ENCODE peak calls at places on chromosomes 1 and 21, in five cellular contexts. V, Q, K, N and E are unnamed samples.

GRCh38 chr21:37958493-37958892 is 42.2 kb upstream of the KCNJ6 start:
- DNase-seq in Q (no peak), K (no peak), V (no peak), N (no peak), E (no peak)

GRCh38 chr1:117838911-117839310 is 90.5 kb downstream of the GDAP2 start:
- DNase-seq in N (peak; percentile 29), K (no peak), Q (no peak), V (no peak), E (no peak)

GRCh38 chr1:76023669-76024407 is 50.7 kb upstream of the ST6GALNAC3 start:
- DNase-seq in V (no peak), N (peak; percentile 47), K (no peak), Q (no peak), E (no peak)

GRCh38 chr21:42276526-42277154 is 38.6 kb downstream of the TFF3 start:
- DNase-seq in V (no peak), N (no peak), K (no peak), Q (no peak), E (no peak)

GRCh38 chr21:27528697-27529096 is 561.8 kb upstream of the ADAMTS5 start:
- DNase-seq in V (no peak), N (no peak), K (no peak), Q (no peak), E (no peak)

GRCh38 chr1:119549719-119550141 is 42.7 kb downstream of the HSD3B1 start:
- DNase-seq in V (no peak), K (peak; percentile 70), N (peak; percentile 81), Q (peak; percentile 89), E (peak; percentile 65)

GRCh38 chr1:210233216-210233494 is 559 bp downstream of the SERTAD4 start:
- DNase-seq in N (peak; percentile 19), V (peak; percentile 72), Q (peak; percentile 56), K (no peak), E (no peak)

GRCh38 chr1:20069932-20070331 is at the start of gene PLA2G5:
- DNase-seq in V (peak; percentile 86), Q (peak; percentile 26), N (no peak), K (no peak), E (no peak)

GRCh38 chr21:41164981-41165650 is 2.8 kb upstream of the BACE2 start:
- DNase-seq in K (no peak), Q (no peak), N (peak; percentile 95), V (no peak), E (no peak)

GRCh38 chr1:8330271-8331125 is 12.6 kb downstream of the SLC45A1 start:
- DNase-seq in V (no peak), Q (no peak), N (no peak), K (no peak), E (no peak)

GRCh38 chr1:8139941-8140340 is 113.8 kb upstream of the ERRFI1 start:
- DNase-seq in N (no peak), V (no peak), K (no peak), Q (no peak), E (no peak)

GRCh38 chr1:39754906-39755504 is 16.1 kb downstream of the OXCT2 start:
- DNase-seq in V (no peak), Q (no peak), N (no peak), K (no peak), E (no peak)

GRCh38 chr1:3021233-3021671 is at the start of gene ACTRT2:
- DNase-seq in Q (no peak), N (no peak), V (peak; percentile 20), K (no peak), E (no peak)

GRCh38 chr1:239558992-239559391 is 172.6 kb downstream of the CHRM3 start:
- DNase-seq in N (peak; percentile 56), Q (no peak), V (no peak), K (no peak), E (no peak)

GRCh38 chr1:38736399-38736798 is 123.2 kb downstream of the RRAGC start:
- DNase-seq in V (no peak), Q (no peak), N (no peak), K (no peak), E (no peak)

GRCh38 chr21:41580758-41581554 is 73.0 kb upstream of the TMPRSS2 start:
- DNase-seq in K (no peak), V (no peak), N (peak; percentile 96), Q (peak; percentile 28), E (no peak)

GRCh38 chr1:37472281-37472680 is 2.1 kb upstream of the ZC3H12A start:
- DNase-seq in V (no peak), N (no peak), Q (no peak), K (no peak), E (no peak)

GRCh38 chr1:172359531-172359991 is 60.9 kb upstream of the C1orf105 start:
- DNase-seq in V (no peak), N (peak; percentile 34), Q (no peak), K (no peak), E (no peak)

DNA sequence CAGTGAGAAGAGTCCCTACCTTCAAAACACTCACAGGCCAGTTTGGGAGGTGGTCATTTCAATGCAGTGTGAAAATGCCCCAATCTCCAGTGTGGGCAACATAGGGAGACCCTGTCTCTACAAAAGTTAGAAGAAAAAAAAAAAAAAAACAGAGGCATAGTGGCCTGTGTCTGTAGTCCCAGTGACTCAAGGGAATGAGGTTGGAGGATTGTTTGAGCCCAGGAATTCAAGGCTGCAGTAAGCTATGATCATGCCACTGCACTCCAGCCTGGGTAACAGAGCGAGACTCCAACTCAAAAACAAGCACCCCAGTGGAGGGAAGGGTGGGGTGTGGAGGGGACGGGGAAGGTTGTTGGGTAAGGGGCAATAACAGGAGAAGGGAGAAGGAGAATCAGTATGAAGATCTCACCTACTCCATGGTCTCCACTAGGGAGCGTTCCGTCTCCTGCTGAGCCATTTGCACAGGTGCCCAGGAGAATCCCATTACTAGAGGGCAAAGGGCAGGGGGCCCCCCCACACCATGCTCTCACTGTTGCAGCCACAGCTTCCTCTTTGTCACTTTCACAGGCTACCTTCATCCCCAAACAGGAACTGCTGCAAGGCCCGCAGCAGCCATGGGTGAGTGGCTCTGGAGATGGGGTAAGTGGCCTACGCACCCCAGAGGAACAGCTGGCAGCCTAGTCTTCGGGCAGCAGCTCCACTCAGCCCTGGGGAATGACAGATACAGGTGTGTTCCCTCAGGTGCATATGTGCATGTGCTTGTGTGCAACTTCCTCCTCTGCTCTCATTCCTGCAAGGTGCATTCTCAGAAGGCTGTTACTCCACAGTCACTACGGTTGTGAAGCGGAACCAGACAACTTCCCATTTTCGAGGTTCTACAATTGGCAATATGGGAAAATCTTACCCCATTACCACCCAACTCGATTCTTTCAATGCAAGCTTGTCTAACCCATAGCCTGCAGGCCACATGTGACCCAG is 87.9 kb upstream of the LYST start:
- DNase-seq in Q (no peak), V (peak; percentile 60), K (no peak), N (no peak), E (peak; percentile 13)
- TF ChIP-seq CTCF in Q (no peak), V (no peak), K (no peak), N (no peak), E (no peak)

GRCh38 chr1:219926363-219926998 is 1.9 kb downstream of the SLC30A10 start:
- DNase-seq in K (no peak), Q (no peak), V (no peak), N (peak; percentile 69), E (no peak)

GRCh38 chr1:219931033-219931432 is 2.7 kb upstream of the SLC30A10 start:
- DNase-seq in N (no peak), Q (no peak), V (no peak), K (no peak), E (no peak)

GRCh38 chr1:219927298-219927955 is 930 bp downstream of the SLC30A10 start:
- DNase-seq in V (no peak), K (no peak), Q (no peak), N (no peak), E (no peak)

GRCh38 chr1:219928791-219929118 is 398 bp upstream of the SLC30A10 start:
- DNase-seq in K (no peak), N (no peak), V (no peak), Q (no peak), E (no peak)

DNA sequence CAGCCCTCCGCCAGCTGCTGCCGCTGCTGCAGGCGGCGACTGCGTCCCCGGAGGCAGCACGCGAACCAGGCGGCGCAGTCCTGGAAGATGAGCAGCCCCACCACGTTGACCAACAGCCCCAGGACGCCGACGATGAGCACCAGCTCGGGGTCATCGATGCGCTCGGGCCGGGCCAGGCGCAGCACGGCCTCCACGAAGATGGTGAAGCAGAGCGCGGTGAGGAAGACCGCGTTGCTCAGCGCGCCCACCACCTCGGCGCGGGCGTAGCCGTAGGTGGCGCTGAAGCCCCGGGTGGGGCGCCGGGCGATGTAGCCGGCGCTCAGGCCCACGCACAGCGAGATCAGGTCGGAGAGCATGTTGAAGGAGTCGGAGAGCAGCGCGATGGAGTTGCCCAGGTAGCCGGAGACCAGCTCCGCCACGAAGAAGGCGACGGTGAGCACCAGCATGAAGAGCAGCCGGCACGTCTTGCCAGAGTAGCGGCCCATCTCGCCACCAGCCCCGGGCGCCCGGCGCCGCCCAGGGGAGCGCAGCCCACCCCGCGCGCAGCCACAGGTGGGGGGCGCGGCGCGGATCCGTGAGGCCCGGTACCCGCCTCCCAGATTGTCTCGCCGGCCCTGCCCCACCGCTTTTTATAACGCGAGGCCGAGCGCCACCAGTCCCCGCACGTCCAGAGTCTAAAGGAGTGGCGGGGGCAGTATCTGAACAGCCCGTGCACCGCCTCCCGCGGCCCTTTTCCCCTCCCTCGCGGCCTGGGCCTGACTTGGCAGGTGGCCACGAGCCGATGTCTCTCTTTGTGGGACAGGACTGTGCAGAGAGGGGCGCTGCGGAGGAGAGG is at the start of gene SLC30A10:
- DNase-seq in N (peak; percentile 9), Q (peak; percentile 77), K (peak; percentile 50), V (no peak), E (peak; percentile 67)
- TF ChIP-seq CTCF in N (no peak), Q (peak; percentile 18), K (no peak), V (no peak), E (no peak)

DNA sequence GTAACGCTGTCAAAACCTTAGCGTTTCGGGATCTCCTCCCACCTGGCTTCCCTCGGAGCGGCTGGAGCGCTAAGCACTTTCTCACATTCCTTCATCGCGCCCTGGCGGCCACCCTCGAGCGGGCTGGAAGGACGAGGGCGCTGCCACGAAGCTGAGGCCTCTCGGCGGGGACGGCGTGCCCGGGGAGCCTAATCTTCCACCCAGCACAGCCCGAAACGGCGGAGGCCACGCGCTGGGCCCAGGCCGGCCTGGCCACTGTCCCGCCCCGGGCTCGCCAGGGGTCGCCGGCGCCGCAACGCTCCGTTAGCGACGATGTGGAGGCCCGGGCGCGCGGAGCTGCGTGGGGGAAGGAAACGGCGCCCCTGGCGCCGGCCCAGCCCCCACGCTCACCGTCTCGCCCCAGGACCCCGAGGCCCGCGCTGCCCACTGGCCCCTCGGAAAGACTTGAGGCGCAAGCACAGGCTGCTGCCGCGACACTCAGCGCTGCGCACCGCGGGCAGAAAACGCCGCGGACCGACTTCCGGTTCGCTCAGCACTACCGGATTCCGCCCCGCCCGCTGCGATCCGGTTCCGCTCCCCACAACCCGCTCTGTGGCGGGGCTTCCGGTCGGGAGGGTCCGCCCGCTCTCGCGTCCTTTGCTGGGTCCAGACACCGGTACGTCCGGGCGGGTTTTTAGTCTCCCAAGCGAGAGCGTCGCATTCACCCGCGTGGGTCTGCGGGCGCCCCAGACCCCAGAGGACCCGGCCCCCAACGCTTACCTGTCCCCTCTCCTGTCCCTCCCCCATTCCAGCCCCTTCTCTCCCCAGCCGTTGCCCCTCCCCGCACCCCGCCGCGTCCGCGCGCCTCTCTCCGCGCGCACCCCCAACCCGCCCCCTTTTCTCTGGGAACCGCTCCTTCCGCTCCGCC is at the start of gene YBEY:
- DNase-seq in K (peak; percentile 91), V (peak; percentile 94), Q (peak; percentile 96), N (peak; percentile 95), E (peak; percentile 88)
- TF ChIP-seq CTCF in K (no peak), V (peak; percentile 59), Q (peak; percentile 48), N (peak; percentile 43), E (no peak)

DNA sequence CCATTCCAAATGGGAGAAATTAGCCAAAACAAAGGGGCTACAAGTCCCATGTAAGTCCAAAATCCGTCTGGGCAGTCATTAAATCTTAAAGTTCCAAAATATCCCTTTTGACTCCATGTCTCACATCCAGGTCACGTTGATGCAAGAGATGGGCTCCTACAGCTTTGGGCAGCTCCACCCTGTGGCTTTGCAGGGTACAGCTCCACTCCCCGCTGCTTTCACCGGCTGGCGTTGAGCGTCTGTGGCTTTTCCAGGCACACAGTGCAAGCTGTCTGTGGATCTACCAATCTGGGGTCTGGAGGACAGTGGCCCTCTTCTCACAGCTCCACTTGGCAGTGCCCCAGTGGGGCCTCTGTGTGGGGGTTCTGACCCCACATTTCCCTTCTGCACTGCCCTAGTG is 130.2 kb downstream of the TPR start:
- DNase-seq in V (no peak), N (peak; percentile 19), Q (peak; percentile 49), K (peak; percentile 58), E (peak; percentile 9)
- TF ChIP-seq CTCF in V (no peak), N (peak; percentile 46), Q (peak; percentile 60), K (peak; percentile 33), E (no peak)